ENCODE peak calls at places on chromosomes 4 and X, in nine cellular contexts. P is left lung, J is NB4, Z is left ventricle myocardium inferior, R is colonic mucosa, B is PC-3, X is cardiac fibroblast, H is AG04450, E is H1. N is an unnamed sample.

GRCh38 chr4:153755186-153755585 is 4.6 kb downstream of the RNF175 start:
- DNase-seq in H (no peak), X (no peak), J (no peak), E (no peak), Z (no peak), P (no peak), R (no peak), B (no peak), N (no peak)

GRCh38 chr4:61200195-61200990 is at the start of gene ADGRL3:
- DNase-seq in J (no peak), B (no peak), X (peak; percentile 56), H (no peak), P (peak; percentile 32), R (peak; percentile 19), Z (peak; percentile 45), E (peak; percentile 88), N (no peak)

GRCh38 chrX:20224814-20225487 is 41.8 kb downstream of the RPS6KA3 start:
- DNase-seq in E (no peak), X (peak; percentile 57), B (peak; percentile 38), H (no peak), Z (no peak), P (no peak), R (no peak), J (no peak), N (no peak)

GRCh38 chrX:42694260-42694815 is 83.6 kb downstream of the PPP1R2C start:
- DNase-seq in E (no peak), R (no peak), P (no peak), B (no peak), J (no peak), H (no peak), Z (no peak), X (no peak), N (no peak)

GRCh38 chr4:1735215-1735614 is 13.9 kb downstream of the TACC3 start:
- DNase-seq in E (no peak), R (no peak), B (no peak), H (no peak), X (no peak), Z (no peak), J (no peak), P (no peak), N (no peak)

GRCh38 chr4:86376850-86377249 is 17.0 kb upstream of the MAPK10 start:
- DNase-seq in P (no peak), J (no peak), X (no peak), R (no peak), E (no peak), Z (no peak), H (no peak), B (no peak), N (no peak)

GRCh38 chrX:20974326-20974725 is 399.9 kb upstream of the CNKSR2 start:
- DNase-seq in B (peak; percentile 40), X (peak; percentile 57), E (no peak), Z (no peak), H (no peak), J (peak; percentile 5), R (no peak), P (no peak), N (no peak)

GRCh38 chrX:152641996-152642395 is 4.3 kb downstream of the GABRQ start:
- DNase-seq in B (peak; percentile 31), H (no peak), P (no peak), E (peak; percentile 43), Z (no peak), J (peak; percentile 17), R (no peak), X (peak; percentile 6), N (no peak)

GRCh38 chr4:47933798-47934197 is 19.4 kb upstream of the NFXL1 start:
- DNase-seq in H (peak; percentile 23), J (peak; percentile 67), B (peak; percentile 58), R (no peak), P (no peak), X (peak; percentile 66), E (no peak), Z (no peak), N (no peak)

GRCh38 chr4:7792616-7793015 is 147.0 kb downstream of the AFAP1 start:
- DNase-seq in H (no peak), R (no peak), X (peak; percentile 65), B (no peak), Z (no peak), E (no peak), P (no peak), J (no peak), N (no peak)

GRCh38 chrX:129679856-129680255 is 25.1 kb upstream of the APLN start:
- DNase-seq in B (peak; percentile 66), E (no peak), Z (no peak), J (no peak), R (no peak), X (peak; percentile 27), H (no peak), P (no peak), N (no peak)

GRCh38 chrX:129682979-129683378 is 28.2 kb upstream of the APLN start:
- DNase-seq in Z (no peak), X (no peak), P (no peak), R (no peak), J (no peak), B (no peak), H (no peak), E (no peak), N (no peak)

GRCh38 chrX:129678881-129679195 is 24.1 kb upstream of the APLN start:
- DNase-seq in B (peak; percentile 7), Z (no peak), H (no peak), R (no peak), E (no peak), X (no peak), P (no peak), J (no peak), N (no peak)

DNA sequence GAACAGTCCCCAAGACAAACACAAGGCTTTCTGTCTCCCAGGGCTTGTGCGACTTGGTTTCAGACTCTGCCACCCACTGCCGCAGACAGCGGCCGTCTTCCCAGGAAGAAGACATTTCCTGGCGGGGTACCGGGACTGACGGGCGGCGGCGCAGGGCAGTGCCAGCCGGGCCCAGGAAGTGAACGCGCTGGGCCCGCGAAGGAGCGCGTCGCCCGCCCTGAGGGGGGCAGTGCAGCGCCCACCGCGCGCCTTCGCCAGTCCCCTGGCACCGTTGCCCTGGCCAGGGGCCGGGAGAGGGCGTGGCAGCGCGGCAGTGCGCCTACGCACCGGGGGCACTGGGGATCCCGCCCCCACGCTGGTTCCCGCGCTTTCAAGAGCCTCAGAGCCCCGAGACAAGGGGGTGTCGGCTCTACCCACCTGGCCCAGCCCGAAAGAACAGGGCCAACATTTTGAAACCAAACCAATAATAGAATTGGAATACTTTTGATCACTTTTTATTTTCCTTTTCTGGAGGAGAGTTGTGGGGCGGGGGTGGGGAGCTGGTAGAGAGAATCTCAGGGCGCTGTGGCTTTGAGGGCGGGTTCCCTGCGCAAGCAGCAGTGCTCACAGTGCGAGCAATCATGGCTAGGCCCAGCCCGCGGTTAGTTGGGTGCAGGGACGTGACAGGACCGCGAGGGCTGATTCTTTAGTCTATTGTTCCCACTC is 23.6 kb upstream of the APLN start:
- DNase-seq in R (peak; percentile 35), X (no peak), P (peak; percentile 44), J (peak; percentile 61), B (peak; percentile 81), Z (peak; percentile 33), E (no peak), H (no peak), N (no peak)
- TF ChIP-seq CTCF in R (peak; percentile 22), X (no peak), P (no peak), J (peak; percentile 10), B (peak; percentile 53), Z (peak; percentile 42), E (peak; percentile 31), H (no peak), N (peak; percentile 25)

GRCh38 chr4:38154251-38154650 is 194.1 kb downstream of the PTTG2 start:
- DNase-seq in X (no peak), J (no peak), B (peak; percentile 23), E (no peak), P (no peak), R (no peak), H (no peak), Z (no peak), N (no peak)

GRCh38 chr4:38152305-38152704 is 192.1 kb downstream of the PTTG2 start:
- DNase-seq in B (no peak), J (no peak), Z (no peak), H (no peak), E (no peak), R (no peak), P (no peak), X (no peak), N (no peak)

GRCh38 chr4:38152721-38153412 is 192.7 kb downstream of the PTTG2 start:
- DNase-seq in R (no peak), H (no peak), B (no peak), P (no peak), J (no peak), E (no peak), X (no peak), Z (no peak), N (no peak)

GRCh38 chr4:38155589-38156294 is 195.5 kb downstream of the PTTG2 start:
- DNase-seq in J (no peak), R (peak; percentile 38), Z (no peak), H (no peak), P (no peak), X (no peak), E (no peak), B (no peak), N (no peak)

GRCh38 chr4:38154681-38155588 is 194.7 kb downstream of the PTTG2 start:
- DNase-seq in H (no peak), J (peak; percentile 67), R (peak; percentile 84), E (no peak), X (peak; percentile 42), B (no peak), P (peak; percentile 65), Z (peak; percentile 69), N (no peak)
- H3K4me3 ChIP-seq in H (no peak overlapping the region), J (no peak overlapping the region), R (no peak overlapping the region), E (no peak overlapping the region), X (no peak overlapping the region), B (no peak overlapping the region), P (no peak overlapping the region), Z (peak overlapping the region; percentile 5), N (no peak overlapping the region)

DNA sequence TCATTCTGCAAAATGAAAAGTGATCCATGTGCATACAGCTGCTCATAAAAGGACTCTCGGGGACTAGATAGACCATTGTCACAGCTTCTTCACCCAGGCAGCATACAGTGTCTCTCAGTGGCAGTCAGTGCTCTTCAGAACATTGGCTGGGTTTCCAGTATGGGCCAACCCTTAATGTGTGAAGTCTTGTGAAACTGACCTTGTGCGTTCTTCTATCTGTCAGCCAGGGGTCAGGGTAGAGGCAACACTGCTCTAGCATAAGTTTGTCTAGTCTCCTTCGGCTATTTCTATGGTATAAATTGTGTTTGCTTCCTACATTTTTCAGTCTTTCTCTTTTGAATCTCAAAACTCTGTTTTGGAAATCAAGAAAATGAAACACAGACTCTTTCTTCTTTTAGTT is 37.0 kb upstream of the SMIM31 start:
- DNase-seq in B (no peak), E (no peak), J (peak; percentile 4), X (no peak), R (no peak), Z (no peak), H (no peak), P (no peak), N (no peak)
- TF ChIP-seq CTCF in B (peak; percentile 37), E (peak; percentile 78), J (peak; percentile 22), X (no peak), R (no peak), Z (peak; percentile 31), H (no peak), P (no peak), N (peak; percentile 48)

DNA sequence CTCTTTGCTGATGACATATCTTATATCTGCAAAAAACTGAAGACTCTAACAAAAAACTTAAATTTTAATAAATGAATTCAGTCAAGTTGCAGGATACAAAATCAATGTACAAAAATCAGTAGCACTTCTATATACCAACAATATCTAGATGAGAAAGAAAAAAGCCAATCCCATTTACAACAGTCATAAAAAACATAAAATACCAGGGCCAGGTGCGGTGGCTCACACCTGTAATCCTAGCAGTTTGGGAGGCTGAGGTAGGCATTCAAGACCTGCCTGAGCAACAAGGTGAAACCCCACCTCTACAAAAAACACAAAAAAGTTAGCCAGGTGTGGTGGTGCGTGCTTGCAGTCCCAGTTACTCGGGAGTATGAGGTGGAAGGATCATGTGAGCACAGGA is 125.3 kb downstream of the ATP8A1 start:
- DNase-seq in Z (no peak), E (no peak), B (no peak), R (no peak), J (no peak), P (no peak), X (no peak), H (no peak), N (no peak)
- H3K4me3 ChIP-seq in Z (no peak overlapping the region), E (no peak overlapping the region), B (no peak overlapping the region), R (no peak overlapping the region), J (no peak overlapping the region), P (no peak overlapping the region), X (no peak overlapping the region), H (no peak overlapping the region), N (no peak overlapping the region)

N was measured in epithelial cell of proximal tubule.